ENCODE peak calls at places on chromosome 9, in four cellular contexts. X is lower lobe of right lung, O is prostate gland, I is Peyer's patch. P is an unnamed sample. For H3K36me3 and H3K4me1, the result is how much of the 10 kb centered on the place peaks cover.

GRCh38 chr9:25990376-25990775 is 312.1 kb upstream of the TUSC1 start:
- DNase-seq in X (no peak), O (no peak), I (no peak), P (no peak)

GRCh38 chr9:5470122-5470521 is 19.8 kb downstream of the CD274 start:
- DNase-seq in X (no peak), O (no peak), I (no peak), P (no peak)

GRCh38 chr9:106886111-106887046 is 23.4 kb downstream of the ZNF462 start:
- DNase-seq in X (no peak), O (no peak), I (no peak), P (no peak)

GRCh38 chr9:76704601-76705204 is 59.5 kb upstream of the PCA3 start:
- DNase-seq in X (no peak), O (peak), I (no peak), P (no peak)

GRCh38 chr9:99134893-99135341 is 30.0 kb downstream of the TGFBR1 start:
- DNase-seq in X (no peak), O (no peak), I (no peak), P (no peak)

GRCh38 chr9:130330202-130330601 is 64.6 kb downstream of the HMCN2 start:
- DNase-seq in X (no peak), O (no peak), I (no peak), P (no peak)

GRCh38 chr9:79210541-79211243 is 361.1 kb upstream of the TLE4 start:
- DNase-seq in X (no peak), O (no peak), I (no peak), P (no peak)

GRCh38 chr9:88106492-88106891 is 31.8 kb downstream of the SPATA31C2 start:
- DNase-seq in X (no peak), O (no peak), I (no peak), P (no peak)

GRCh38 chr9:134355158-134355557 is 28.9 kb downstream of the RXRA start:
- DNase-seq in X (no peak), O (no peak), I (no peak), P (no peak)

GRCh38 chr9:72800326-72800994 is 152.4 kb downstream of the ALDH1A1 start:
- DNase-seq in X (no peak), O (no peak), I (no peak), P (no peak)

GRCh38 chr9:110638381-110638954 is 30.1 kb upstream of the MUSK start:
- DNase-seq in X (no peak), O (no peak), I (no peak), P (no peak)

GRCh38 chr9:89177401-89178161 is 1.0 kb downstream of the SHC3 start:
- DNase-seq in X (no peak), O (no peak), I (no peak), P (peak)

GRCh38 chr9:131722260-131722659 is 17.6 kb downstream of the RAPGEF1 start:
- DNase-seq in X (no peak), O (no peak), I (no peak), P (no peak)

GRCh38 chr9:19748278-19749126 is 40.3 kb downstream of the SLC24A2 start:
- DNase-seq in X (no peak), O (no peak), I (no peak), P (no peak)

GRCh38 chr9:86958203-86958602 is 10.9 kb upstream of the GAS1 start:
- DNase-seq in X (no peak), O (no peak), I (no peak), P (no peak)

GRCh38 chr9:88702985-88703384 is 168.0 kb downstream of the NXNL2 start:
- DNase-seq in X (no peak), O (no peak), I (no peak), P (no peak)

GRCh38 chr9:85483214-85483613 is 258.5 kb downstream of the AGTPBP1 start:
- DNase-seq in X (no peak), O (no peak), I (no peak), P (no peak)

GRCh38 chr9:115992834-115993233 is 160.8 kb upstream of the PAPPA start:
- DNase-seq in X (no peak), O (no peak), I (no peak), P (no peak)

GRCh38 chr9:116899337-116900006 is 212.4 kb downstream of the TRIM32 start:
- DNase-seq in X (no peak), O (no peak), I (no peak), P (no peak)

GRCh38 chr9:79567671-79568098 is 4.1 kb upstream of the TLE4 start:
- DNase-seq in X (no peak), O (no peak), I (no peak), P (no peak)

GRCh38 chr9:21095561-21095960 is 17.8 kb upstream of the IFNB1 start:
- DNase-seq in X (no peak), O (no peak), I (no peak), P (no peak)

GRCh38 chr9:132946624-132947295 is 2.3 kb upstream of the TSC1 start:
- DNase-seq in X (no peak), O (no peak), I (no peak), P (no peak)

GRCh38 chr9:92147030-92147853 is 32.0 kb upstream of the SPTLC1 start:
- DNase-seq in X (peak), O (no peak), I (no peak), P (no peak)

GRCh38 chr9:122379340-122379739 is 8.5 kb downstream of the PTGS1 start:
- DNase-seq in X (no peak), O (no peak), I (no peak), P (no peak)

GRCh38 chr9:124044448-124044847 is 32.9 kb downstream of the LHX2 start:
- DNase-seq in X (no peak), O (no peak), I (no peak), P (no peak)

GRCh38 chr9:134381671-134382505 is 55.6 kb downstream of the RXRA start:
- DNase-seq in X (peak), O (no peak), I (peak), P (peak)

GRCh38 chr9:92671323-92671722 is 1.4 kb upstream of the IPPK start:
- DNase-seq in X (no peak), O (no peak), I (peak), P (peak)

GRCh38 chr9:77735515-77735914 is 87.4 kb upstream of the GNA14 start:
- DNase-seq in X (no peak), O (no peak), I (no peak), P (no peak)

GRCh38 chr9:134283111-134283515 is 43.1 kb upstream of the RXRA start:
- DNase-seq in X (no peak), O (peak), I (peak), P (peak)

GRCh38 chr9:4760122-4760521 is 19.1 kb upstream of the AK3 start:
- DNase-seq in X (no peak), O (no peak), I (no peak), P (no peak)

GRCh38 chr9:95449016-95449415 is 67.8 kb downstream of the PTCH1 start:
- DNase-seq in X (no peak), O (no peak), I (no peak), P (no peak)

GRCh38 chr9:124869466-124869985 is 7.6 kb downstream of the ARPC5L start:
- DNase-seq in X (no peak), O (no peak), I (peak), P (no peak)

GRCh38 chr9:73761905-73762304 is 610.2 kb downstream of the ANXA1 start:
- DNase-seq in X (no peak), O (no peak), I (no peak), P (no peak)

GRCh38 chr9:79490657-79491250 is 81.0 kb upstream of the TLE4 start:
- DNase-seq in X (no peak), O (no peak), I (no peak), P (no peak)

GRCh38 chr9:80448996-80449395 is 877.2 kb downstream of the TLE4 start:
- DNase-seq in X (no peak), O (no peak), I (no peak), P (no peak)

DNA sequence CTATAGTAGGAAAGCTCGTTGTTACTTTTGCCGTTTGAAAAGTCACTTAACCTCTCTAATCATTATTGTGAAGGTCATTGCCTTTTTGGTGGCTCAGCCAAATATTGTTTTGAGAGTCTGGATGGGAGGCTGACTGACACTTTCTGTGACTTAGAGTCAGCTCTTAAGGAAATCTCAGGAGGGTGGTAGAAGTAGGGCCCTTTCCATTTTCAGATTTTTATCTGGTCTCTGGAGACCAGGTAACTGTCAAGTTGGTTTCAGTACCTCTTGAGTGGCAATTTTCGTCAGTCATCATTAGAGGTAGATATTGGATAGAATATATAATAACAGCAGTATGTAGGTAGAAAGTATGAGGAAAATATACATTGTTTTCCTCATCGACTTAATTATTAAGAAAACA is 23.3 kb downstream of the UGCG start:
- DNase-seq in X (no peak), O (no peak), I (no peak), P (no peak)
- H3K36me3 ChIP-seq in X (under half), O (under half), I (under half), P (under half)

DNA sequence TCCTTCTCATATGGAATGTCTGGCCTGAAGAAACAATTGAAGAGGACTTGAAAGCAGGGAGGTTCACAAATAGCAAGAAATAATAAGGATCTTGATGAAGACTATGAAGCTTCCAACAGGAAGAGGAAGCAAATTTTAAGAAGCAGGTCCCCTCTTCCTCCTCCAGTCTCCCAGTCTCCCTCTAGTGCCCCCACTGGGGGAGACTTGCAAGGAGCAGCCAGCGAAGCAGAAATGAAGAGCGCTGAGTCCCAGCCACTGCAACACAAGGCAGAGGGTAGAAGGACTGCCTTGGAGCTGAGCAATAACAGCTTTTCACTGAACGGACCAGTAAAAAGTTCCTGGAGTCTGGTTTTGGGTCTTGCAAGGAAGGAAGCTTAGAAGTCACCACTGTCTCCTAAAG is 32.6 kb upstream of the ACO1 start:
- DNase-seq in X (no peak), O (no peak), I (no peak), P (no peak)
- TF ChIP-seq CTCF in X (no peak), O (no peak), I (no peak), P (no peak)

GRCh38 chr9:35537898-35538297 is 48.0 kb downstream of the RUSC2 start:
- DNase-seq in X (no peak), O (no peak), I (no peak), P (no peak)

GRCh38 chr9:35538361-35539234 is 48.7 kb downstream of the RUSC2 start:
- DNase-seq in X (peak), O (no peak), I (no peak), P (peak)

DNA sequence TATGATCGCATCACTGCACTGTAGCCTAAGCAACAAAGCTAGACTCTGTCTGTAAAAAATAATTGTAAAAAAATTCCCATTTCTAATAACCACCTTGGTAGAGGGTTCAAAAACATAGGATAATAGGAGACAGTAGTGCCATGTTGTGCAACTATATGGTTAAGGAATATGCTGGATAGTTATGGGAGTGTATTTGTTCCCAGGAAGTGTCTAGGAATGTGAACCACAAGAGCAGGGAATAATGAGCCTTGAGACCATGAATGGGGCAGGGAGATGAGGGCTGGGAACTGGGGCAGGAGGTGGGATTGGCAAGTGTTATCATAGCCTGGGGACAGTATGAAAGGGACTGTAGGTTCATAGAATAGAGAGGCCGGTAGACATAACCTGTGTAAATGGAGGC is 50.4 kb downstream of the RUSC2 start:
- DNase-seq in X (no peak), O (no peak), I (no peak), P (no peak)
- H3K4me1 ChIP-seq in X (half or more), O (under half), I (under half), P (under half)

DNA sequence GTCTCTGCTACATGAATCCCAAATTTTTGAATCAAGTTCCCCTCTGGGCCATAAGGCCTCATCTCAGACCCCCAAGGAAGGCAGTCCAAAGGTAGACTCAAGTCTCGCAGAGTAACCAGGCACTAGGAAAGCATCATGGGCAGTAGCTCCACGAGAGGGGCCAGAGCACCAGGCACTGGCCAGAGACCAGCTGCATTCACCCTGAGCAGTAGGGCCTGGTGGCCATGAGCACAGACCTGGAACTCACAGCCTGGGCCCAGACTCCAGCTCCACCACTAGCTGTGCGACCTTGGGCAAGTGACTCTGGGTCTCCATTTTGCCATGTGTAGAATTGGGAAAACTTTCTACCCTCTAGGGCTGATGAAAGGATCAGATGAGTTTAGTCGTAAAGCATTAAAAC is 28.5 kb downstream of the NANS start:
- DNase-seq in X (no peak), O (no peak), I (no peak), P (no peak)
- H3K36me3 ChIP-seq in X (half or more), O (under half), I (under half), P (under half)

DNA sequence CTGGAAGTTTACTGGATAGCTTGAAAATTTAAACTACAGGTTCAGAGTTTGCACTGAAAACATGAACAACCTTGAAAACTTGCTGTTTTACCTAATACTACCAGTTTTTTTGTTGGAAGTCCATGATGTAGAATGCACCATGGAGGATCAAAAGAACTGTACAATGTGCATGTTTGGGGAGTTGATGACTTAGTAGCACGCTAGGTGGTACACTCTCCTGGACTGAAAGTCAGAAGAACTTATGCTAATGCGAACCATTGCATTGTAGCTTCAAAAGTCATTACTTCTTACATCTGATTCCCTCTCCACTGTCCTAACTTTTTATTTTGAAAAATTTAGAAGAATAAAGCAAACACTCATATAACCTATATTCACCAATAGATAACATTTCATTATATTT is 211.0 kb downstream of the OSTF1 start:
- DNase-seq in X (no peak), O (no peak), I (no peak), P (no peak)
- TF ChIP-seq CTCF in X (no peak), O (no peak), I (no peak), P (no peak)

GRCh38 chr9:114481789-114482188 is 23.5 kb downstream of the WHRN start:
- DNase-seq in X (no peak), O (no peak), I (no peak), P (no peak)
- H3K4me1 ChIP-seq in X (under half), O (under half), I (under half), P (under half)

GRCh38 chr9:34157308-34157707 is 21.5 kb upstream of the UBAP1 start:
- DNase-seq in X (no peak), O (no peak), I (no peak), P (no peak)
- H3K36me3 ChIP-seq in X (under half), O (under half), I (under half), P (under half)

DNA sequence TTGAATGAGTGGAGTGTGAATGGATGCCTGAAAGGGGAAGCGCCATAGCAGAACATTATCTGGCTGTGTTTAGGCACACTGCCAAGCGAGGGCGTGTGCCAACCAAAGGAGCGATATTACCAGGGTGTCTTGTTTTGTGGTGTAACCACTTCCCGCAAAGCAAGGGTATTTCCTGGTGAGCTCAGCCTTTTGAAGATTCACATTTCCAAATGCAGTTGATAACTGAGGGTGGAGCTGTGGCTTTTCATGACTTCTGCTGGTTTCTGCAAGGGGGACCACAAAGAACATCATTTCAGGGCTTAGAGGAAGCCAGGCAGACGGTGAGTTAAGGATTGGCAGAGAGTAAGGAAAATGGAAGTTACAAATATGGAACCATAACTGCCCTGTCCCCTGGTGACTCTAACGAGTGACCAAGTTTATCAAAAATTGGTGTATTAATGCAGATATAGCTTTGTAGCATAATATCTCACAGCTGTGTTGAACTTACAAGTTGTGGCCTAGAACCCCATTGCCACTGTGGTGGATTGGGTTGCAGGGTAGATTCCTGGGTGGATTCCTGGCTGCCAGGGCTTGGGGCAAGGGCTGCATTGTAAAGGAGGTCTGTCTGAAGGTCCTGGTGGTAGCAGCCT is 71.4 kb downstream of the RALGPS1 start:
- DNase-seq in X (peak), O (peak), I (peak), P (peak)
- TF ChIP-seq CTCF in X (no peak), O (no peak), I (no peak), P (no peak)

GRCh38 chr9:113623851-113624485 is 160.4 kb downstream of the RGS3 start:
- DNase-seq in X (no peak), O (no peak), I (peak), P (no peak)
- H3K4me1 ChIP-seq in X (under half), O (under half), I (under half), P (under half)